ENCODE peak calls at places on chromosomes 16 and 17, in ten cellular contexts. I is fibroblast of pulmonary artery; C is activated CD4-positive, alpha-beta T cell treated with anti-CD3 and anti-CD28 coated beads, Interleukin-2, amount 10 ng/mL, durations not matched to agents 7 days and 5 days; O is stimulated activated CD8-positive, alpha-beta memory T cell treated with anti-CD3 and anti-CD28 coated beads, Interleukin-4, amount 100 ng/mL, for 1 hour; R is heart left ventricle; U is GM13977; N is activated T-cell treated with anti-CD3 and anti-CD28 coated beads, Interleukin-2, amount 50 U/mL, for 48 hours; K is activated CD4-positive, CD25-positive, alpha-beta regulatory T cell; V is AG04450; M is neural progenitor cell. Q is an unnamed sample.

GRCh38 chr17:28549274-28550132 is 2.9 kb downstream of the UNC119 start:
- DNase-seq in V (no peak), I (no peak), C (peak), K (peak), U (peak), O (no peak), N (peak), M (peak), R (peak), Q (peak)

GRCh38 chr16:25868966-25869365 is 177.2 kb downstream of the HS3ST4 start:
- DNase-seq in U (no peak), O (no peak), I (no peak), R (no peak), V (no peak), K (no peak), N (no peak), C (no peak), M (no peak), Q (no peak)

GRCh38 chr17:75878174-75878998 is at the start of gene TRIM47:
- DNase-seq in C (peak), R (peak), I (peak), M (peak), N (peak), O (no peak), K (no peak), U (no peak), V (no peak), Q (no peak)

GRCh38 chr16:14303182-14303618 is 232.1 kb downstream of the MRTFB start:
- DNase-seq in O (no peak), K (no peak), I (peak), U (no peak), N (no peak), C (no peak), V (no peak), R (peak), M (peak), Q (no peak)

GRCh38 chr16:67842509-67843342 is 606 bp downstream of the THAP11 start:
- DNase-seq in N (peak), R (peak), I (peak), C (peak), U (peak), V (no peak), M (peak), K (peak), O (peak), Q (peak)

GRCh38 chr16:74726736-74727135 is 26.1 kb upstream of the MLKL start:
- DNase-seq in N (peak), I (no peak), O (no peak), V (no peak), K (no peak), C (peak), U (no peak), R (no peak), M (no peak), Q (peak)

GRCh38 chr16:56616608-56617211 is 8.3 kb downstream of the MT2A start:
- DNase-seq in R (no peak), U (no peak), I (no peak), K (no peak), V (no peak), N (no peak), M (no peak), O (no peak), C (no peak), Q (no peak)

GRCh38 chr16:66900721-66901441 is 17.8 kb downstream of the CDH16 start:
- DNase-seq in I (no peak), U (no peak), R (no peak), N (no peak), M (no peak), K (no peak), V (no peak), C (no peak), O (no peak), Q (no peak)

GRCh38 chr16:48123104-48123788 is 32.5 kb downstream of the ABCC12 start:
- DNase-seq in K (no peak), V (peak), I (peak), C (peak), M (no peak), O (no peak), N (peak), R (no peak), U (peak), Q (peak)

GRCh38 chr16:57606847-57607501 is 21.5 kb upstream of the ADGRG1 start:
- DNase-seq in U (no peak), M (no peak), N (peak), K (no peak), C (no peak), O (no peak), R (no peak), V (no peak), I (no peak), Q (no peak)

GRCh38 chr16:25689137-25689836 is 2.5 kb upstream of the HS3ST4 start:
- DNase-seq in O (no peak), C (no peak), K (no peak), M (no peak), N (no peak), U (no peak), V (no peak), R (no peak), I (no peak), Q (no peak)

GRCh38 chr17:2847601-2848255 is 51.5 kb downstream of the RAP1GAP2 start:
- DNase-seq in K (no peak), R (no peak), C (no peak), U (no peak), O (no peak), I (no peak), V (no peak), N (no peak), M (no peak), Q (no peak)

GRCh38 chr17:82839617-82840292 is at the start of gene ZNF750:
- DNase-seq in I (no peak), V (no peak), M (no peak), N (no peak), O (no peak), U (no peak), K (no peak), C (no peak), R (no peak), Q (no peak)

GRCh38 chr17:51035436-51035835 is 85.2 kb downstream of the SPAG9 start:
- DNase-seq in C (no peak), I (peak), R (no peak), O (no peak), V (peak), N (no peak), K (no peak), M (peak), U (no peak), Q (no peak)

GRCh38 chr16:88595921-88596320 is 25.7 kb downstream of the ZC3H18 start:
- DNase-seq in I (no peak), K (no peak), U (no peak), C (no peak), N (no peak), R (no peak), O (no peak), V (no peak), M (no peak), Q (no peak)

GRCh38 chr17:33500141-33500540 is 207.0 kb upstream of the ASIC2 start:
- DNase-seq in U (no peak), I (peak), O (no peak), K (no peak), N (no peak), V (no peak), M (no peak), C (no peak), R (no peak), Q (no peak)